ENCODE peak calls at places on chromosomes 12 and 14, in ten cellular contexts. O is AG10803, M is coronary artery, Z is AG04449, E is GM20000, L is HFFc6, Q is tibial artery, P is fibroblast of pulmonary artery, D is fibroblast of lung, X is upper lobe of right lung. U is an unnamed sample.

GRCh38 chr14:32896979-32897723 is 41.5 kb upstream of the NPAS3 start:
- DNase-seq in D (peak), L (no peak), P (peak), O (peak), X (no peak), M (no peak), Z (no peak), E (no peak), Q (no peak), U (no peak)

GRCh38 chr14:54105898-54106297 is 149.3 kb upstream of the BMP4 start:
- DNase-seq in P (no peak), Z (no peak), E (no peak), Q (no peak), X (no peak), M (no peak), D (no peak), L (no peak), O (no peak), U (no peak)

GRCh38 chr12:58143498-58143897 is 202.1 kb downstream of the ATP23 start:
- DNase-seq in X (no peak), M (no peak), Z (no peak), L (no peak), P (no peak), Q (no peak), E (no peak), D (no peak), O (no peak), U (no peak)

GRCh38 chr14:87108726-87109125 is 884.3 kb downstream of the GALC start:
- DNase-seq in M (no peak), L (no peak), E (no peak), Q (no peak), D (peak), Z (peak), O (peak), X (no peak), P (peak), U (no peak)

GRCh38 chr12:116067892-116068291 is 209.6 kb downstream of the MED13L start:
- DNase-seq in Z (no peak), D (no peak), Q (no peak), X (no peak), L (no peak), E (no peak), M (no peak), P (no peak), O (no peak), U (no peak)

GRCh38 chr14:22646570-22647254 is 2.6 kb upstream of the OR6J1 start:
- DNase-seq in O (peak), Q (no peak), Z (no peak), P (peak), X (no peak), L (peak), E (no peak), D (peak), M (no peak), U (no peak)

GRCh38 chr12:123223241-123223668 is 9.7 kb downstream of the MPHOSPH9 start:
- DNase-seq in P (no peak), Q (no peak), E (peak), X (no peak), Z (no peak), M (no peak), L (no peak), O (no peak), D (no peak), U (peak)

GRCh38 chr14:104316723-104317499 is 178.5 kb downstream of the KIF26A start:
- DNase-seq in X (no peak), M (peak), Q (peak), D (no peak), P (no peak), O (no peak), Z (no peak), E (no peak), L (no peak), U (no peak)

GRCh38 chr12:123954647-123955350 is 17.8 kb downstream of the CCDC92 start:
- DNase-seq in M (peak), Z (no peak), L (no peak), D (no peak), O (no peak), E (no peak), X (no peak), Q (no peak), P (no peak), U (no peak)

GRCh38 chr12:12964255-12964654 is 12.3 kb upstream of the GPRC5D start:
- DNase-seq in X (no peak), P (no peak), Z (no peak), Q (no peak), E (no peak), L (no peak), D (no peak), O (no peak), M (no peak), U (no peak)

GRCh38 chr12:96368233-96368632 is 32.0 kb downstream of the CDK17 start:
- DNase-seq in Z (no peak), P (no peak), O (no peak), L (no peak), D (peak), X (no peak), M (no peak), E (no peak), Q (no peak), U (no peak)

GRCh38 chr14:93008381-93008780 is 85.4 kb downstream of the CHGA start:
- DNase-seq in X (no peak), E (no peak), P (peak), Z (no peak), O (peak), M (no peak), D (peak), Q (no peak), L (peak), U (no peak)

GRCh38 chr12:105729931-105730330 is 399.4 kb downstream of the C12orf75 start:
- DNase-seq in D (peak), O (no peak), E (no peak), P (no peak), M (no peak), L (no peak), Q (no peak), Z (no peak), X (no peak), U (no peak)

GRCh38 chr12:132490481-132491348 is 764 bp downstream of the FBRSL1 start:
- DNase-seq in O (peak), P (peak), D (peak), E (peak), M (no peak), L (no peak), Q (no peak), Z (no peak), X (no peak), U (no peak)

GRCh38 chr14:35826218-35826951 is at the start of gene BRMS1L:
- DNase-seq in M (peak), P (peak), Q (peak), O (peak), L (peak), D (peak), E (peak), Z (peak), X (peak), U (peak)
- TF ChIP-seq CTCF in M (no peak), P (no peak), Q (peak), O (no peak), L (no peak), D (peak), E (no peak), Z (no peak), X (peak), U (no peak)

GRCh38 chr14:73752297-73752992 is 38.3 kb upstream of the PNMA1 start:
- DNase-seq in E (peak), M (no peak), Z (peak), Q (peak), D (peak), L (peak), X (peak), P (peak), O (peak), U (no peak)
- TF ChIP-seq CTCF in E (no peak), M (no peak), Z (peak), Q (peak), D (peak), L (peak), X (peak), P (peak), O (peak), U (no peak)

DNA sequence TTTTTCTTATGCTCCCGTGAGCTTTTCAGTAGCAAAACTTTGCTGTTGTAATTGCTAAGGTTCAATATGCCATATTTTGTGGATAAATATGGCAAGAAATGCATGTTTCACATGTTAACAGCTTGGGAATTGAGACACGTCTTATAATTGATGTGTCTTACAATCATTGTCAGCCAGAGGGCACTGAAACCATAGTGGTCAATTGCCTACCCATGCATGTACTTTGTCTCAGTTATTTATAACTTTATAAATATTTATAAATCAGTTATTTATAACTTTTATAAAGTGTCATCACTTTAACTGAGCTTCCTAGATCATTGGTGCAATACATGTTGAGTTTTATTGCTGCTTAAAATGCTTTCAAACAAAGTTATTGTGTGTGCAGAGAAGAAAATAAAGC is 82.0 kb downstream of the CATSPERB start:
- DNase-seq in Q (no peak), D (peak), X (no peak), P (peak), Z (no peak), M (no peak), O (peak), E (peak), L (peak), U (peak)
- TF ChIP-seq CTCF in Q (peak), D (peak), X (peak), P (peak), Z (peak), M (peak), O (peak), E (no peak), L (peak), U (peak)

DNA sequence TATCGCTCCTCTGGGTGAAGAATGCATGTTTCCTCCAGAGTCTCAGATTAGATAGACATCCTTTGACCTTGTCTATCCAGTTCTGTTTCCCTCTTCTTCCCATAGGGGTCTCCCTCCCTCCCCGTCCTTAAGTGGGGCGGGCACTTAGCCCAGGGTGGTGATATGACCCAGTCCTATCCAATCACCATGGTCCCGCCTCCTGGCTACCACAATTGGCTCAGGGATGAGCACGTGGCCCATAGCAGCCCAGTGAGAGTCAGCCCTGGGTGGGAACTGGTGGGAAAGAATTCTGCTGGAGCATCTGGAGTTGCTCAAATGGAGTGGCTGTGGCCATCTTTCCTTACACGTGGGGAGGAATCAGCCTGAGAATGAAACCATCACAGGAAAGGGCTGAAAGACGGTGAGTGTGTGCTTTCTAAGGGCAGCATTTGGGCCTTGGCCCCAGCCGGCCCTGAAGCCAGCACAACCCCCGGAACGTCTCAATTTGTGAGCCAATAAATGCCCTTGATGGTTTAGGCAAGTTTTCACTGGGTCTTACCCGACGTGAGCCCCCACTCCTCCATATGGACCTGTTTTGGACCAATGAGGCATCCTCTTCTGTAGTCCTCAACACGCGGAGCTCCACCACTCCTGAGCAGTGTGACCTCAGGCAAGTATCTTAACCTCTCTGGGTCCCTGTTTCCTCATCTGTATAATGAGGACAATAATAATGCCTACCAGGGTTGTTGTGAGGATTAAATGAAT is 14.3 kb upstream of the MLXIP start:
- DNase-seq in Q (peak), Z (peak), P (peak), D (peak), L (peak), M (no peak), E (peak), O (peak), X (peak), U (peak)
- TF ChIP-seq CTCF in Q (no peak), Z (peak), P (peak), D (peak), L (peak), M (no peak), E (no peak), O (peak), X (peak), U (peak)

DNA sequence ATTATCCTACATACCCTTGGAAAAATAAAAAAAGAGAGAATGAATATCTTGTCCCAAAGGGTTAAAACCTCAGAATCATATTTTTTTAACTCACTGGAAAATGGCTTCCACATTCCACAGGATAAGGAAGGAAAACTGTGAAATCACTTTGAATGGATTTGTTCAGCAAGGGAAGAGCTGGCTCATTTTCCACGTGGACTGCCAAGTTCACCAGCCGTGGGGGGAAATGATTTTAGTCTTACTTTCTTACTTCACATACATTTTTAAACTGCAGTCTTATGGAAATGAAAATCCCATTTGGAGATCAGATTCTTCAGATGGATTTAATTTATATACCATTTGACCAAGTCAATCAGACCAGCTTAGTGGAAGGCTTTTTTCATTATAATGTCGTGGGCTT is 29.9 kb upstream of the AEBP2 start:
- DNase-seq in O (no peak), Q (no peak), D (peak), Z (no peak), E (no peak), X (no peak), M (no peak), P (peak), L (no peak), U (no peak)
- TF ChIP-seq CTCF in O (no peak), Q (no peak), D (no peak), Z (no peak), E (no peak), X (no peak), M (no peak), P (no peak), L (no peak), U (no peak)

GRCh38 chr12:65984227-65984479 is 146.4 kb downstream of the LLPH start:
- DNase-seq in O (no peak), L (no peak), P (no peak), Q (no peak), X (no peak), E (no peak), M (no peak), Z (no peak), D (no peak), U (no peak)

GRCh38 chr12:65990592-65990991 is 140.0 kb downstream of the LLPH start:
- DNase-seq in P (no peak), X (no peak), L (no peak), Z (no peak), D (no peak), M (no peak), Q (no peak), E (no peak), O (no peak), U (no peak)

GRCh38 chr12:65988596-65988995 is 142.0 kb downstream of the LLPH start:
- DNase-seq in Q (no peak), O (no peak), D (no peak), M (no peak), P (no peak), E (no peak), L (no peak), Z (no peak), X (no peak), U (no peak)

DNA sequence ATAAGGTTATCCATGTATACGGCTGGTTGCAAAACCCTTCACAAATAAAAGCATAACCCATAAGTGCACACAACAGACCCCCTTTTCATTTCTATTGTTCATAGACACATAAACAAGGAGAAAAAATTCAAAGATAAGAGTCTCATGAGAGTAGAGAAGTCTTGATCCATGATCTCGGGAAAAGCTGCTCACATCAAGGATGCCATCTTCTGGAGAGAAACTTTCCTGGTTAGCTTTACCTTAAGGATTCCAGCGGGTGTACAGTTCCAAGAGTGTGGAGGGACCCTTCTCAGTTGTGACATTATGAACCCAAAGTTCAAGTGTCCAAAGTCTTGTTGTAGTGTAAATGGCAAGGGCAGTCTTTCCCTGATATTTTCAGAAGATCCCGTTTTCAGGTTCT is 144.5 kb downstream of the LLPH start:
- DNase-seq in E (no peak), D (no peak), O (no peak), P (peak), X (no peak), Z (no peak), L (no peak), Q (no peak), M (no peak), U (no peak)
- TF ChIP-seq CTCF in E (no peak), D (peak), O (peak), P (peak), X (no peak), Z (no peak), L (no peak), Q (no peak), M (no peak), U (no peak)

DNA sequence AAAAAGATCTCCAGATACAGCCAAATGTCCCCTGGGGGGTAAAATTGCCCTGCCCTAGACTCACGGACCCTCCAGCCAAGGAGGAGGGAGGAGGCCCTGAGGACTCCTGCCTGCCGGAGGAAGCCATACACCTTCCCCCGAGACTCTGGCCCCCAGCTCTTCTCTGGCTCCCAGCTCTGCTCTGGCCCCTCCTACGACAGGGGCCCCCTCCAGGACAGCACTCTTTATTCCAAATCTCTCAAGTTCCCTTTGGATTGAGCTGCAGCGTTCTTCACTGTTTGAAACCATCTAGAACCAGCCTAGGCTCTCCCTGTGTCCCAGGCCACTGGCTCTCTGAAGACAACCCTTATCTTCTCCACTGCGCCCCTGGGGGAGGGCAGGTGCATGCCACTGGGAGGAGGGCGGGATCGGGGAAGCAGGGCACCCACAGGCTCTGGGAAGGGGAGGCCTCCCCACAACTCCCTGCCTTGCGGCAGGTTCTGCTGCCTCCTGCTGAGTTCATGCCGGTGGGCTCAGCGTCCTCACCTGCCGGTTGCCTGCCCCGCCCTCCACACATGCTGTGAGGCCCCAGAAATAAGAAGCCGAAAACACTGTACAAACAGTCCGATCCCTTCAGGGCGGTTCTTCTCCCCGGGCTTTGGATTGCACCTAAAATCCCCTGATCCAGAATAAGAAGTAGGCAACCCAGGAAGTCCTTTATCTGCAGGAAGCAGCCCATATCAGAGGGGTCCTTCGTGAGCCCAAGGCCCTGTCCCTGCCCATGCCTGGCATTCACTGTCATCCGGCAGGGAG is 112.7 kb downstream of the DICER1 start:
- DNase-seq in P (no peak), L (no peak), D (no peak), O (no peak), M (peak), Q (peak), Z (no peak), X (peak), E (no peak), U (no peak)
- TF ChIP-seq CTCF in P (no peak), L (no peak), D (no peak), O (no peak), M (no peak), Q (no peak), Z (no peak), X (no peak), E (no peak), U (no peak)

GRCh38 chr14:89214221-89214965 is 202.6 kb downstream of the FOXN3 start:
- DNase-seq in Q (peak), Z (no peak), P (no peak), L (no peak), E (no peak), X (peak), D (peak), M (no peak), O (peak), U (no peak)
- TF ChIP-seq CTCF in Q (no peak), Z (no peak), P (no peak), L (no peak), E (no peak), X (peak), D (no peak), M (no peak), O (no peak), U (no peak)

DNA sequence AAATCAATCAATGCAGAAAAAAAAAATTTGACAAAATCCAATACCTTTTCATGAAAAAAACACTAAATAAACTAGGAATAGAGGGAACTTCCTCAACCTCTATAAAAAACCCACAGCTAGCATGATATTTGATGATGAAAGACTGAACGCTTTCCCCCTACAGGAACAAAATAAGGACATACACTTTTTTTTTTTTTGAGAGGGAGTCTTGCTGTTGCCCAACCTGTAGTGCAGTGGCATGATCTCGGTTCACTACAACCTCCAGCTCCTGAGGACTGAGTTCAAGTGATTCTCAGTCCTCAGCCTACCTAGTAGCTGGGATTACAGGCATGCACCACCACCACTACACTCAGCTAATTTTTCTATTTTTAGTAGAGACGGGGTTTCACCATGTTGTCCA is 17.9 kb upstream of the CAMKK2 start:
- DNase-seq in D (no peak), X (no peak), O (no peak), M (no peak), P (no peak), Q (no peak), Z (no peak), L (no peak), E (no peak), U (no peak)
- TF ChIP-seq CTCF in D (no peak), X (no peak), O (no peak), M (no peak), P (no peak), Q (no peak), Z (no peak), L (no peak), E (no peak), U (no peak)

GRCh38 chr12:113524495-113524894 is 52.8 kb upstream of the LHX5 start:
- DNase-seq in L (no peak), E (no peak), Z (no peak), D (no peak), M (no peak), Q (no peak), O (no peak), P (no peak), X (no peak), U (no peak)
- TF ChIP-seq CTCF in L (no peak), E (no peak), Z (no peak), D (no peak), M (no peak), Q (no peak), O (no peak), P (no peak), X (no peak), U (no peak)